ENCODE peak calls at places on chromosomes 16 and 17, in eight cellular contexts. A is HFFc6, Y is kidney glomerular epithelial cell, E is GOT3, C is NCI-H146, U is T-helper 1 cell, X is cardiac septum, R is amniotic epithelial cell. D is an unnamed sample.

GRCh38 chr16:21100447-21100846 is 50.2 kb downstream of the DNAH3 start:
- DNase-seq in A (peak; percentile 67), Y (peak; percentile 90), E (no peak), C (no peak), U (no peak), X (no peak), R (peak; percentile 89), D (no peak)

GRCh38 chr17:56291226-56291805 is 138.0 kb downstream of the ANKFN1 start:
- DNase-seq in A (no peak), Y (no peak), E (no peak), C (no peak), U (no peak), X (no peak), R (no peak), D (no peak)

GRCh38 chr17:56114469-56114868 is 38.8 kb upstream of the ANKFN1 start:
- DNase-seq in A (no peak), Y (no peak), E (no peak), C (no peak), U (no peak), X (no peak), R (no peak), D (no peak)

GRCh38 chr16:21727344-21727743 is 63.6 kb downstream of the OTOA start:
- DNase-seq in A (no peak), Y (no peak), E (no peak), C (no peak), U (no peak), X (no peak), R (no peak), D (no peak)

GRCh38 chr17:76886395-76886794 is 18.2 kb downstream of the MGAT5B start:
- DNase-seq in A (no peak), Y (no peak), E (no peak), C (no peak), U (no peak), X (no peak), R (no peak), D (no peak)

GRCh38 chr17:39251997-39252396 is 26.3 kb upstream of the STAC2 start:
- DNase-seq in A (no peak), Y (no peak), E (no peak), C (no peak), U (no peak), X (no peak), R (no peak), D (no peak)

GRCh38 chr16:35795361-35796029 is 2336.1 kb downstream of the TP53TG3F start:
- DNase-seq in A (no peak), Y (no peak), E (no peak), C (peak; percentile 70), U (no peak), X (no peak), R (no peak), D (no peak)

GRCh38 chr17:32486701-32487459 is at the start of gene CDK5R1:
- DNase-seq in A (peak; percentile 58), Y (peak; percentile 36), E (no peak), C (peak; percentile 82), U (peak; percentile 80), X (peak; percentile 88), R (peak; percentile 33), D (no peak)

GRCh38 chr17:51650772-51651171 is 390.4 kb downstream of the UTP18 start:
- DNase-seq in A (no peak), Y (no peak), E (no peak), C (no peak), U (no peak), X (no peak), R (no peak), D (no peak)

GRCh38 chr17:12122091-12122490 is 101.4 kb downstream of the MAP2K4 start:
- DNase-seq in A (no peak), Y (no peak), E (no peak), C (no peak), U (no peak), X (no peak), R (no peak), D (no peak)

GRCh38 chr17:78051186-78051972 is 77.2 kb downstream of the TMC6 start:
- DNase-seq in A (no peak), Y (no peak), E (no peak), C (no peak), U (no peak), X (no peak), R (no peak), D (no peak)

GRCh38 chr17:58755577-58756245 is at the start of gene PPM1E:
- DNase-seq in A (no peak), Y (no peak), E (peak; percentile 9), C (peak; percentile 97), U (peak; percentile 2), X (no peak), R (peak; percentile 33), D (no peak)

GRCh38 chr17:35187481-35187880 is 6.7 kb downstream of the SLC35G3 start:
- DNase-seq in A (no peak), Y (no peak), E (no peak), C (no peak), U (no peak), X (no peak), R (no peak), D (no peak)

GRCh38 chr17:30717290-30718098 is 107.0 kb downstream of the CRLF3 start:
- DNase-seq in A (no peak), Y (no peak), E (no peak), C (no peak), U (no peak), X (peak; percentile 49), R (no peak), D (no peak)

GRCh38 chr17:50943575-50943933 is 77.4 kb upstream of the TOB1 start:
- DNase-seq in A (no peak), Y (no peak), E (no peak), C (no peak), U (no peak), X (peak; percentile 56), R (no peak), D (no peak)

GRCh38 chr16:10552998-10553491 is 27.4 kb downstream of the EMP2 start:
- DNase-seq in A (no peak), Y (no peak), E (no peak), C (no peak), U (no peak), X (peak; percentile 79), R (no peak), D (no peak)

GRCh38 chr17:77601054-77601979 is 357.2 kb upstream of the TNRC6C start:
- DNase-seq in A (no peak), Y (no peak), E (no peak), C (no peak), U (no peak), X (no peak), R (no peak), D (peak; percentile 65)

GRCh38 chr17:56832446-56832845 is 1.3 kb downstream of the C17orf67 start:
- DNase-seq in A (no peak), Y (no peak), E (no peak), C (no peak), U (no peak), X (no peak), R (no peak), D (no peak)

GRCh38 chr17:79854080-79854861 is 15.0 kb upstream of the CBX4 start:
- DNase-seq in A (no peak), Y (no peak), E (no peak), C (no peak), U (no peak), X (no peak), R (no peak), D (no peak)

GRCh38 chr16:73572135-73572534 is 524.2 kb upstream of the ZFHX3 start:
- DNase-seq in A (no peak), Y (peak; percentile 2), E (no peak), C (no peak), U (no peak), X (no peak), R (no peak), D (no peak)

GRCh38 chr17:40666366-40666765 is 1.4 kb upstream of the KRT222 start:
- DNase-seq in A (no peak), Y (peak; percentile 55), E (no peak), C (no peak), U (no peak), X (no peak), R (no peak), D (no peak)

GRCh38 chr16:85504242-85504641 is 108.9 kb upstream of the GSE1 start:
- DNase-seq in A (no peak), Y (no peak), E (no peak), C (no peak), U (no peak), X (no peak), R (no peak), D (no peak)

GRCh38 chr17:63571632-63572310 is 21.5 kb downstream of the DCAF7 start:
- DNase-seq in A (peak; percentile 82), Y (peak; percentile 37), E (no peak), C (no peak), U (no peak), X (no peak), R (peak; percentile 91), D (no peak)

D was measured in thoracic aorta.